ENCODE peak calls at places on chromosomes 12 and 14, in four cellular contexts. A, F, N and I are unnamed samples.

GRCh38 chr14:67428501-67429031 is 16.6 kb upstream of the PLEK2 start:
- DNase-seq in A (no peak), F (peak), N (no peak), I (no peak)

GRCh38 chr14:106790189-106791036 is 1264.0 kb downstream of the TMEM121 start:
- DNase-seq in A (no peak), F (peak), N (peak), I (peak)

GRCh38 chr12:57612711-57613426 is 1.6 kb downstream of the ARHGEF25 start:
- DNase-seq in A (no peak), F (no peak), N (no peak), I (no peak)

GRCh38 chr14:21647380-21647779 is 6.3 kb upstream of the OR4E2 start:
- DNase-seq in A (no peak), F (no peak), N (no peak), I (no peak)

GRCh38 chr14:95185452-95186392 is 28.4 kb upstream of the DICER1 start:
- DNase-seq in A (no peak), F (no peak), N (peak), I (no peak)

GRCh38 chr12:62523619-62524018 is 57.0 kb downstream of the MON2 start:
- DNase-seq in A (no peak), F (no peak), N (no peak), I (no peak)

GRCh38 chr12:97764700-97765099 is 302.1 kb downstream of the RMST start:
- DNase-seq in A (no peak), F (peak), N (no peak), I (no peak)

GRCh38 chr12:116265361-116266128 is 11.9 kb downstream of the MED13L start:
- DNase-seq in A (no peak), F (no peak), N (no peak), I (no peak)

GRCh38 chr12:94873368-94874085 is 130.0 kb downstream of the NDUFA12 start:
- DNase-seq in A (no peak), F (no peak), N (peak), I (peak)

GRCh38 chr12:54033106-54033979 is 493 bp downstream of the HOXC5 start:
- DNase-seq in A (no peak), F (peak), N (no peak), I (no peak)

GRCh38 chr12:56267443-56268071 is 815 bp downstream of the COQ10A start:
- DNase-seq in A (no peak), F (peak), N (peak), I (peak)

GRCh38 chr12:3630111-3630510 is 122.8 kb downstream of the CRACR2A start:
- DNase-seq in A (no peak), F (no peak), N (no peak), I (no peak)

GRCh38 chr12:78562358-78563205 is 302.0 kb upstream of the SYT1 start:
- DNase-seq in A (no peak), F (peak), N (no peak), I (no peak)

GRCh38 chr12:105331805-105332251 is 1.3 kb downstream of the C12orf75 start:
- DNase-seq in A (no peak), F (peak), N (no peak), I (no peak)

GRCh38 chr12:8609061-8609570 is 3.5 kb downstream of the AICDA start:
- DNase-seq in A (no peak), F (peak), N (no peak), I (peak)

GRCh38 chr14:45709541-45709940 is 456.5 kb upstream of the MIS18BP1 start:
- DNase-seq in A (no peak), F (no peak), N (no peak), I (no peak)

GRCh38 chr12:88113871-88114270 is 28.0 kb downstream of the CEP290 start:
- DNase-seq in A (no peak), F (no peak), N (no peak), I (no peak)

GRCh38 chr12:1318327-1319031 is 275.9 kb downstream of the FBXL14 start:
- DNase-seq in A (no peak), F (no peak), N (no peak), I (peak)

GRCh38 chr14:83316356-83316755 is 1782.7 kb upstream of the SEL1L start:
- DNase-seq in A (no peak), F (no peak), N (no peak), I (no peak)

GRCh38 chr12:59972941-59973340 is 377.1 kb downstream of the SLC16A7 start:
- DNase-seq in A (no peak), F (peak), N (no peak), I (no peak)

GRCh38 chr12:124904306-124905098 is 9.9 kb downstream of the UBC start:
- DNase-seq in A (no peak), F (peak), N (peak), I (no peak)

GRCh38 chr14:99566009-99566389 is 38.0 kb downstream of the CCDC85C start:
- DNase-seq in A (no peak), F (no peak), N (no peak), I (no peak)

GRCh38 chr12:83389237-83389996 is 702.7 kb downstream of the TMTC2 start:
- DNase-seq in A (no peak), F (no peak), N (no peak), I (peak)

GRCh38 chr14:95452176-95452889 is 64.1 kb downstream of the SYNE3 start:
- DNase-seq in A (no peak), F (peak), N (no peak), I (peak)

GRCh38 chr12:106369624-106370346 is 12.2 kb downstream of the POLR3B start:
- DNase-seq in A (no peak), F (no peak), N (no peak), I (no peak)

GRCh38 chr14:97644365-97644764 is 847.2 kb downstream of the VRK1 start:
- DNase-seq in A (no peak), F (no peak), N (no peak), I (no peak)

GRCh38 chr14:24874514-24875202 is 175.3 kb downstream of the STXBP6 start:
- DNase-seq in A (no peak), F (peak), N (no peak), I (no peak)

GRCh38 chr14:62428429-62429203 is 616.6 kb downstream of the KCNH5 start:
- DNase-seq in A (no peak), F (no peak), N (no peak), I (no peak)

GRCh38 chr12:98373019-98373554 is 142.3 kb upstream of the TMPO start:
- DNase-seq in A (no peak), F (peak), N (peak), I (no peak)

GRCh38 chr14:55131782-55132181 is 2.7 kb downstream of the LGALS3 start:
- DNase-seq in A (no peak), F (no peak), N (no peak), I (no peak)

GRCh38 chr12:23964812-23965211 is 15.3 kb upstream of the SOX5 start:
- DNase-seq in A (no peak), F (no peak), N (no peak), I (no peak)

GRCh38 chr14:35140718-35141581 is 18.6 kb downstream of the PRORP start:
- DNase-seq in A (no peak), F (peak), N (no peak), I (no peak)

GRCh38 chr12:82517027-82517426 is 158.7 kb downstream of the METTL25 start:
- DNase-seq in A (no peak), F (peak), N (no peak), I (peak)

GRCh38 chr12:54041097-54041690 is 8.3 kb downstream of the HOXC5 start:
- DNase-seq in A (no peak), F (no peak), N (no peak), I (no peak)

DNA sequence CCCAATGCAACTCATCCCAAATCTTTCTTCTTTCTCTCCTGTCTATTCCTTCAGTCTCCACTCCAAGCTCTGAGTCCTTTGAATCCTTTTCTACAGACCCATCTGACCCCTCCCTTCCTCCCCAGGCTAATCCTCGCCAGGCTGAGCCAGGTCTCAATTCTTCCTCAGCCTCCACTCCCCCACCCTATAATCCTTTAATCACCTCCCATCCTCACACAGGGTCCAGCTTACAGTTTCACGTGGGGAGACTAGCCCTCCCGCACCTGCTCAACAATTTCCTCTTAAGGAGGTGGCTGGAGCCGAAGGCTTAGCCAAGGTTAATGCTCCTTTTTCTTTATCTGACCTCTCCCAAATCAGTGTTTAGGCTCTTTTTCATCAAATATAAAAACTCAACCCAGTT is 63.8 kb downstream of the MOK start:
- DNase-seq in A (no peak), F (no peak), N (no peak), I (no peak)
- TF ChIP-seq ESRRA in A (no peak), F (no peak), N (no peak), I (no peak)

DNA sequence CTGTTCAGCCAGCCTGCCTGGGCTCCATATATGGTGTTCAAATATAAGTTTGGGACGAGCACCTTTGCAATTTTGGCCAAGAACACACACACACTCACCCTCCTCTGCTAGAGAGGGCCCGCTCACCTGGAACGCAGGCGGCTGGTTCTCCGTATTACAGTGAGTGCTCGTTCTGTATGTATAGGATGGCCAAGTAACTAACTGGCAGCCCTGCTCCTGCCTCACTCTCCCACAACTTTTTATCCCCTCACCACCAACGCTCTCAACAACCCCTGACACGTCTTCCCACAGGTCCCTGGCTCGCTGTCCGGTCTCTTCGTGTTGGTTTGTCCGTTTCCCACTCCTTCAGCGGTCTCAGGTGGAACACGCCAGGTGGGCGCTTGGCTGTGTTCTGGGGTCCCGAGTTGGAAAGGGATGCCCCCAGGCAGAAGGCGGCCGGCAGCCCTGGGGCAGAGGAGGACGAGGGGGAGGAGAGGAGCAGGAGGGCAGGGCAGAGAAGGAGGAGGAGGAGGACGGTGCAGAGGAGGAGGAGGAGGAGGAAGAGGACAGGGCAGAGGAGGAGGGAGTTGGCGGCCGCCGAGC is 398 bp upstream of the MSRB3 start:
- DNase-seq in A (no peak), F (no peak), N (no peak), I (no peak)
- TF ChIP-seq USF2 in A (no peak), F (no peak), N (no peak), I (no peak)

DNA sequence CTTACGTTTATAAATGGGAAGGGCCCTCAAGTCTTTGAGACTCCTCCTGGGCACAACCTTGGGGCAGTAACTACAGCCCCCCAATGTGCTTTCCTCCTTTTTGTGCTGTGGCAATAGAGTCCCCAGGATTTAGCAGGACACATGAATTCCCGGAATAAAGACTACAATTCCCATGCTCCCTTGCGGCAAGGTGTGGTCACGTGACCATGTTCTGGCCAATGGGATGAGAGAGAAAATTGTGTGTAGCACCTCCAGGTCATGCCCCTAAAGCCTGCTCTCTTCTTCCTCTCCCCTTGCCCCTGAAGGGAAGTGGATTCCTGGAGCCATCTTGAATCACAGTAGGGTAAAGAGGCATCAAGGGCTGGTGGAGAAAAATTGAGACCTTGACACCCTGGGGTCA is 295.1 kb upstream of the SFSWAP start:
- DNase-seq in A (no peak), F (no peak), N (peak), I (no peak)
- TF ChIP-seq NR2C2 in A (no peak), F (no peak), N (no peak), I (no peak)

GRCh38 chr14:74084277-74085046 is at the start of the genes ALDH6A1 and LIN52:
- DNase-seq in A (peak), F (peak), N (peak), I (peak)

GRCh38 chr14:74083784-74084276 is 423 bp downstream of the ALDH6A1 start:
- DNase-seq in A (no peak), F (peak), N (no peak), I (peak)

GRCh38 chr14:74083161-74083560 is 1.1 kb downstream of the ALDH6A1 start:
- DNase-seq in A (no peak), F (no peak), N (no peak), I (no peak)

GRCh38 chr14:74085047-74085637 is 386 bp downstream of the LIN52 start:
- DNase-seq in A (no peak), F (peak), N (peak), I (peak)

GRCh38 chr14:74085828-74086227 is 1.1 kb downstream of the LIN52 start:
- DNase-seq in A (peak), F (no peak), N (no peak), I (no peak)
- TF ChIP-seq ESRRA in A (no peak), F (no peak), N (no peak), I (no peak)

GRCh38 chr14:89407856-89408255 is 9.2 kb downstream of the FOXN3 start:
- DNase-seq in A (no peak), F (no peak), N (no peak), I (no peak)
- TF ChIP-seq USF2 in A (no peak), F (no peak), N (no peak), I (no peak)

GRCh38 chr12:27840229-27840999 is 60.4 kb upstream of the MANSC4 start:
- DNase-seq in A (no peak), F (no peak), N (no peak), I (no peak)

GRCh38 chr12:27844427-27845090 is 64.5 kb upstream of the MANSC4 start:
- DNase-seq in A (no peak), F (peak), N (no peak), I (no peak)

GRCh38 chr12:27838543-27838942 is 58.5 kb upstream of the MANSC4 start:
- DNase-seq in A (no peak), F (no peak), N (no peak), I (no peak)

GRCh38 chr12:27843714-27844245 is 63.7 kb upstream of the MANSC4 start:
- DNase-seq in A (no peak), F (peak), N (peak), I (no peak)

DNA sequence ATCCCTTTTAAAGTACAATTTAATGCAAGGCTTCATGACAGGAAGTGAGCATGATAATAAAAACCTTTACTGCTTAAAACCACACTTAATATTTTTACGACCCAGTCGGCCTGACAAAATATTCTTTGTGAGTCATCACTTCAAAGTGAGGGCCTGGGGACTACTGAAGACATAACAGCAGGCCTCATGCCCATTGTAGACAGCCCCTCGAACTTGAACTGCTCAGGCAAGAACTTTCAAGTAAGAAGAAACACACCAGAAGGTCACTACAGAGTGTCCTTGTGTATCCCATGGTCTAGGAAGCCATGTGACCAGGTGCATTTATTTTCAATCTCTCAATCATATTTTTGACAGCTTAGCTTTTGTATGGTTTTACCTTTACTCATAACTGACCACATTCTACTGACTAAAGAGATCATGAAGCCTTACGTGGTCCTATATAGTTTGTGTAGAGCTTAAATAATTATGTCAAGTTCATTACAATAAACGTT is 61.4 kb upstream of the MANSC4 start:
- DNase-seq in A (no peak), F (no peak), N (no peak), I (no peak)
- TF ChIP-seq NR2C2 in A (no peak), F (no peak), N (no peak), I (no peak)